ENCODE peak calls at places on chromosomes 11 and 22, in seven cellular contexts. U, H, P, C, V, M and X are unnamed samples.

GRCh38 chr11:107017433-107018227 is 646 bp downstream of the GUCY1A2 start:
- DNase-seq in P (no peak), M (no peak), U (peak; percentile 14), H (peak; percentile 88), V (peak; percentile 64), C (no peak), X (no peak)

GRCh38 chr11:128021304-128022006 is 565.9 kb downstream of the ETS1 start:
- DNase-seq in V (no peak), C (no peak), U (no peak), M (no peak), H (peak; percentile 56), P (no peak), X (no peak)

GRCh38 chr11:111378185-111378772 is 796 bp downstream of the POU2AF1 start:
- DNase-seq in H (no peak), U (no peak), C (no peak), V (no peak), M (no peak), P (no peak), X (no peak)

GRCh38 chr22:18975434-18976196 is 39.5 kb upstream of the PRODH start:
- DNase-seq in V (no peak), C (no peak), H (no peak), P (no peak), M (no peak), U (peak; percentile 28), X (no peak)

GRCh38 chr11:33753304-33753703 is 17.1 kb upstream of the CD59 start:
- DNase-seq in V (no peak), M (no peak), P (no peak), C (no peak), U (no peak), H (no peak), X (no peak)

GRCh38 chr11:119376197-119376847 is 5.2 kb downstream of the USP2 start:
- DNase-seq in C (no peak), M (no peak), U (no peak), V (peak; percentile 37), H (no peak), P (no peak), X (no peak)

GRCh38 chr22:22521631-22522030 is 1.6 kb upstream of the ZNF280A start:
- DNase-seq in H (no peak), V (no peak), P (no peak), U (no peak), C (no peak), M (no peak), X (no peak)

GRCh38 chr11:108947654-108948570 is 283.0 kb downstream of the DDX10 start:
- DNase-seq in M (no peak), P (no peak), U (no peak), V (no peak), H (no peak), C (no peak), X (no peak)

GRCh38 chr11:70122490-70123198 is 44.5 kb downstream of the ANO1 start:
- DNase-seq in U (no peak), V (no peak), M (no peak), P (no peak), C (no peak), H (no peak), X (no peak)

GRCh38 chr11:35335226-35335625 is 84.1 kb downstream of the SLC1A2 start:
- DNase-seq in M (no peak), C (no peak), P (no peak), U (no peak), V (no peak), H (no peak), X (no peak)

GRCh38 chr11:63882555-63883242 is 34.3 kb downstream of the RCOR2 start:
- DNase-seq in C (no peak), P (no peak), U (no peak), V (no peak), M (no peak), H (peak; percentile 93), X (peak; percentile 54)

GRCh38 chr11:59556115-59556882 is 45.0 kb downstream of the OR4D9 start:
- DNase-seq in U (peak; percentile 84), V (peak; percentile 80), P (peak; percentile 42), H (peak; percentile 87), M (no peak), C (peak; percentile 25), X (peak; percentile 82)

GRCh38 chr22:32502346-32502745 is 27.7 kb downstream of the FBXO7 start:
- DNase-seq in U (no peak), H (peak; percentile 5), P (no peak), C (no peak), V (no peak), M (no peak), X (peak; percentile 59)

GRCh38 chr22:48488149-48488551 is 1339.5 kb downstream of the BRD1 start:
- DNase-seq in C (no peak), H (no peak), M (no peak), U (no peak), P (no peak), V (no peak), X (no peak)

GRCh38 chr11:2889399-2890273 is 4.1 kb upstream of the CDKN1C start:
- DNase-seq in C (no peak), U (no peak), H (no peak), M (no peak), P (no peak), V (no peak), X (no peak)

GRCh38 chr11:129644326-129644725 is 171.3 kb upstream of the TMEM45B start:
- DNase-seq in V (no peak), M (no peak), H (no peak), P (no peak), C (no peak), U (no peak), X (no peak)

GRCh38 chr11:34443136-34443535 is 4.4 kb downstream of the CAT start:
- DNase-seq in P (no peak), H (no peak), C (no peak), U (no peak), V (no peak), M (no peak), X (no peak)

GRCh38 chr22:35995772-35996171 is 32.9 kb downstream of the RBFOX2 start:
- DNase-seq in P (no peak), M (no peak), H (no peak), U (no peak), C (no peak), V (no peak), X (peak; percentile 76)

GRCh38 chr22:47190276-47190956 is 428.0 kb downstream of the TBC1D22A start:
- DNase-seq in P (no peak), U (no peak), H (no peak), V (no peak), C (no peak), M (no peak), X (no peak)

GRCh38 chr22:23874871-23875270 is 17.2 kb downstream of the SLC2A11 start:
- DNase-seq in M (no peak), U (no peak), H (no peak), V (no peak), P (no peak), C (no peak), X (no peak)

GRCh38 chr11:62542111-62542745 is 4.4 kb downstream of the AHNAK start:
- DNase-seq in C (no peak), P (no peak), H (no peak), V (no peak), M (no peak), U (no peak), X (no peak)

GRCh38 chr11:5690216-5690615 is 626 bp downstream of the TRIM22 start:
- DNase-seq in C (no peak), V (no peak), P (no peak), U (no peak), H (no peak), M (no peak), X (no peak)

GRCh38 chr22:45888221-45889092 is 88.5 kb downstream of the WNT7B start:
- DNase-seq in U (no peak), P (no peak), V (no peak), H (no peak), M (no peak), C (no peak), X (no peak)

GRCh38 chr11:47917643-47918369 is 62.6 kb upstream of the PTPRJ start:
- DNase-seq in U (no peak), C (no peak), H (peak; percentile 66), V (no peak), P (no peak), M (no peak), X (peak; percentile 24)

GRCh38 chr11:134559617-134559992 is 147.6 kb upstream of the B3GAT1 start:
- DNase-seq in M (no peak), P (no peak), V (no peak), H (no peak), C (no peak), U (no peak), X (no peak)

GRCh38 chr22:37801946-37802309 is 5.8 kb upstream of the GCAT start:
- DNase-seq in H (peak; percentile 45), C (no peak), P (no peak), M (no peak), V (no peak), U (no peak), X (no peak)

GRCh38 chr11:475941-476340 is 25.9 kb downstream of the PTDSS2 start:
- DNase-seq in V (no peak), H (no peak), M (no peak), P (no peak), C (no peak), U (no peak), X (no peak)

GRCh38 chr22:27872488-27872887 is 46.6 kb downstream of the PITPNB start:
- DNase-seq in H (no peak), P (no peak), M (no peak), U (no peak), C (no peak), V (no peak), X (no peak)

GRCh38 chr11:36743039-36743438 is 145.0 kb upstream of the RAG2 start:
- DNase-seq in M (no peak), P (no peak), H (no peak), U (no peak), C (no peak), V (no peak), X (no peak)

GRCh38 chr11:121936375-121936774 is 179.6 kb downstream of the BLID start:
- DNase-seq in C (no peak), V (no peak), U (no peak), P (no peak), M (no peak), H (no peak), X (no peak)

GRCh38 chr11:68643576-68643975 is 40.8 kb upstream of the GAL start:
- DNase-seq in V (no peak), M (no peak), C (no peak), P (no peak), H (no peak), U (no peak), X (no peak)

GRCh38 chr11:59801981-59802638 is 8.5 kb downstream of the MRPL16 start:
- DNase-seq in H (peak; percentile 22), U (no peak), V (no peak), M (peak; percentile 36), C (no peak), P (no peak), X (no peak)

GRCh38 chr11:124762077-124762623 is at the start of gene ESAM:
- DNase-seq in V (no peak), M (no peak), C (peak; percentile 47), P (peak; percentile 64), U (peak; percentile 76), H (peak; percentile 66), X (no peak)

GRCh38 chr11:14894657-14895598 is 2.9 kb upstream of the CYP2R1 start:
- DNase-seq in H (no peak), M (no peak), V (no peak), U (no peak), P (no peak), C (no peak), X (no peak)

GRCh38 chr11:67640021-67640757 is 626 bp upstream of the TBX10 start:
- DNase-seq in V (peak; percentile 73), U (peak; percentile 66), M (peak; percentile 32), P (peak; percentile 28), H (peak; percentile 93), C (peak; percentile 38), X (peak; percentile 14)

GRCh38 chr11:116563028-116563712 is 209.6 kb downstream of the BUD13 start:
- DNase-seq in M (peak; percentile 23), H (no peak), C (no peak), V (no peak), U (no peak), P (no peak), X (no peak)

GRCh38 chr11:78532991-78533861 is 41.4 kb downstream of the NARS2 start:
- DNase-seq in V (no peak), H (no peak), P (no peak), M (no peak), C (no peak), U (no peak), X (no peak)

GRCh38 chr22:50016988-50017700 is 4.6 kb upstream of the IL17REL start:
- DNase-seq in H (no peak), P (no peak), U (peak; percentile 92), C (peak; percentile 18), M (no peak), V (no peak), X (no peak)